ENCODE peak calls at places on chromosomes 3 and 15, in six cellular contexts. M is fibroblast of lung; L is activated CD8-positive, alpha-beta memory T cell treated with anti-CD3 and anti-CD28 coated beads, Interleukin-2, amount 50 U/mL, for 48 hours; G is mesothelial cell of epicardium; J is fibroblast of mammary gland; O is CD4-positive, CD25-positive, alpha-beta regulatory T cell. U is an unnamed sample.

GRCh38 chr3:134079111-134079531 is 49.4 kb upstream of the SLCO2A1 start:
- DNase-seq in G (no peak), O (no peak), J (peak), M (no peak), L (peak), U (no peak)

GRCh38 chr3:48428863-48429415 is 947 bp downstream of the PLXNB1 start:
- DNase-seq in G (peak), O (no peak), M (peak), L (peak), J (no peak), U (no peak)

GRCh38 chr3:187737401-187738088 is 7.7 kb downstream of the BCL6 start:
- DNase-seq in G (peak), J (peak), L (peak), O (peak), M (peak), U (peak)

GRCh38 chr3:188119846-188120245 is 34.1 kb upstream of the LPP start:
- DNase-seq in O (no peak), L (no peak), G (no peak), J (no peak), M (no peak), U (no peak)

GRCh38 chr3:157369712-157370447 is 66.8 kb upstream of the PTX3 start:
- DNase-seq in J (peak), G (no peak), L (no peak), M (no peak), O (no peak), U (no peak)

GRCh38 chr3:60708191-60708975 is 542.9 kb downstream of the FHIT start:
- DNase-seq in O (no peak), J (peak), G (no peak), M (peak), L (no peak), U (no peak)

GRCh38 chr15:35289029-35289617 is 204.0 kb upstream of the NANOGP8 start:
- DNase-seq in O (peak), J (peak), L (no peak), G (no peak), M (peak), U (no peak)

GRCh38 chr3:11498646-11499045 is 145.1 kb downstream of the VGLL4 start:
- DNase-seq in L (no peak), G (no peak), O (no peak), M (peak), J (peak), U (no peak)

GRCh38 chr15:33068531-33068990 is 126.0 kb downstream of the FMN1 start:
- DNase-seq in M (peak), G (no peak), O (no peak), L (no peak), J (peak), U (no peak)

GRCh38 chr3:131738095-131738494 is 235.3 kb upstream of the MRPL3 start:
- DNase-seq in J (no peak), G (no peak), M (no peak), O (no peak), L (no peak), U (no peak)

GRCh38 chr3:194801378-194802124 is 115.9 kb downstream of the FAM43A start:
- DNase-seq in O (no peak), J (no peak), M (no peak), G (no peak), L (peak), U (no peak)

GRCh38 chr3:23480324-23480704 is 277.2 kb downstream of the UBE2E2 start:
- DNase-seq in J (no peak), O (no peak), L (no peak), M (no peak), G (no peak), U (no peak)

GRCh38 chr3:54582424-54582823 is 345.4 kb downstream of the LRTM1 start:
- DNase-seq in M (no peak), J (no peak), G (no peak), L (no peak), O (no peak), U (no peak)

GRCh38 chr15:64024172-64025050 is 21.9 kb downstream of the DAPK2 start:
- DNase-seq in J (no peak), M (no peak), O (no peak), G (no peak), L (no peak), U (no peak)

GRCh38 chr3:13647314-13648059 is 98.6 kb downstream of the FBLN2 start:
- DNase-seq in M (peak), J (peak), G (no peak), L (peak), O (peak), U (no peak)

GRCh38 chr15:34783471-34783870 is 11.9 kb downstream of the ACTC1 start:
- DNase-seq in J (no peak), M (no peak), L (no peak), O (no peak), G (no peak), U (no peak)

GRCh38 chr15:40762919-40763800 is 708 bp upstream of the GCHFR start:
- DNase-seq in M (peak), L (peak), O (peak), J (peak), G (peak), U (peak)

GRCh38 chr15:40276927-40277326 is 5.9 kb downstream of the ANKRD63 start:
- DNase-seq in J (no peak), L (no peak), O (no peak), M (no peak), G (no peak), U (no peak)

U was measured in CD4-positive, alpha-beta memory T cell.